ENCODE peak calls at places on chromosomes 7 and 10, in four cellular contexts. B, V, Q and W are unnamed samples.

GRCh38 chr10:74337330-74338016 is 186.5 kb downstream of the ADK start:
- DNase-seq in B (no peak), V (no peak), Q (no peak), W (no peak)

GRCh38 chr10:48603421-48604038 is 1.3 kb downstream of the ARHGAP22 start:
- DNase-seq in Q (no peak), V (no peak), B (no peak), W (no peak)

GRCh38 chr10:97163646-97164535 is 21.9 kb downstream of the SLIT1 start:
- DNase-seq in V (no peak), Q (no peak), B (no peak), W (no peak)

GRCh38 chr7:137772221-137772620 is 74.6 kb downstream of the DGKI start:
- DNase-seq in Q (no peak), B (no peak), V (no peak), W (no peak)

GRCh38 chr10:70555371-70555770 is 47.2 kb downstream of the PRF1 start:
- DNase-seq in V (no peak), B (no peak), Q (no peak), W (no peak)

GRCh38 chr10:9096288-9096687 is 1041.8 kb downstream of the GATA3 start:
- DNase-seq in Q (no peak), V (no peak), B (no peak), W (no peak)

GRCh38 chr7:138204285-138204988 is 128.2 kb downstream of the AKR1D1 start:
- DNase-seq in V (no peak), B (no peak), Q (no peak), W (no peak)

GRCh38 chr10:17802966-17803365 is 6.2 kb upstream of the MRC1 start:
- DNase-seq in V (no peak), B (no peak), Q (no peak), W (no peak)

GRCh38 chr10:70190581-70190980 is 20.3 kb upstream of the SAR1A start:
- DNase-seq in V (no peak), B (no peak), Q (no peak), W (no peak)